ENCODE peak calls at places on chromosomes 13 and 19, in five cellular contexts. One of them, this sample, is unnamed.

GRCh38 chr19:29673451-29674371 is 8.4 kb downstream of the PLEKHF1 start:
- DNase-seq in fibroblast of pulmonary artery: no peak
- DNase-seq in endothelial cell: no peak
- DNase-seq in neural progenitor cell: no peak
- DNase-seq in nephron progenitor cell: no peak
- DNase-seq in this sample: no peak

GRCh38 chr13:100175078-100175802 is 86.3 kb downstream of the PCCA start:
- DNase-seq in fibroblast of pulmonary artery: no peak
- DNase-seq in endothelial cell: no peak
- DNase-seq in neural progenitor cell: peak; percentile 21
- DNase-seq in nephron progenitor cell: no peak
- DNase-seq in this sample: no peak

GRCh38 chr19:35767288-35768081 is 7.9 kb upstream of the ARHGAP33 start:
- DNase-seq in fibroblast of pulmonary artery: no peak
- DNase-seq in endothelial cell: peak; percentile 46
- DNase-seq in neural progenitor cell: peak; percentile 65
- DNase-seq in nephron progenitor cell: peak; percentile 91
- DNase-seq in this sample: peak; percentile 63

GRCh38 chr19:17985037-17985818 is 18.3 kb downstream of the KCNN1 start:
- DNase-seq in fibroblast of pulmonary artery: no peak
- DNase-seq in endothelial cell: no peak
- DNase-seq in neural progenitor cell: no peak
- DNase-seq in nephron progenitor cell: no peak
- DNase-seq in this sample: no peak

GRCh38 chr13:27969073-27969865 is at the start of gene CDX2:
- DNase-seq in fibroblast of pulmonary artery: no peak
- DNase-seq in endothelial cell: no peak
- DNase-seq in neural progenitor cell: peak; percentile 51
- DNase-seq in nephron progenitor cell: peak; percentile 71
- DNase-seq in this sample: no peak

GRCh38 chr13:112839347-112840105 is 129.5 kb upstream of the MCF2L start:
- DNase-seq in fibroblast of pulmonary artery: peak; percentile 52
- DNase-seq in endothelial cell: no peak
- DNase-seq in neural progenitor cell: no peak
- DNase-seq in nephron progenitor cell: no peak
- DNase-seq in this sample: no peak

GRCh38 chr19:31356587-31357314 is 7.5 kb upstream of the TSHZ3 start:
- DNase-seq in fibroblast of pulmonary artery: no peak
- DNase-seq in endothelial cell: peak; percentile 66
- DNase-seq in neural progenitor cell: peak; percentile 75
- DNase-seq in nephron progenitor cell: peak; percentile 60
- DNase-seq in this sample: no peak

GRCh38 chr13:37136187-37136586 is 30.7 kb upstream of the CSNK1A1L start:
- DNase-seq in fibroblast of pulmonary artery: no peak
- DNase-seq in endothelial cell: no peak
- DNase-seq in neural progenitor cell: no peak
- DNase-seq in nephron progenitor cell: no peak
- DNase-seq in this sample: no peak

GRCh38 chr13:78786399-78786879 is 127.5 kb upstream of the OBI1 start:
- DNase-seq in fibroblast of pulmonary artery: no peak
- DNase-seq in endothelial cell: no peak
- DNase-seq in neural progenitor cell: no peak
- DNase-seq in nephron progenitor cell: peak; percentile 15
- DNase-seq in this sample: no peak

GRCh38 chr19:7645656-7646425 is 8.9 kb downstream of the STXBP2 start:
- DNase-seq in fibroblast of pulmonary artery: no peak
- DNase-seq in endothelial cell: no peak
- DNase-seq in neural progenitor cell: no peak
- DNase-seq in nephron progenitor cell: no peak
- DNase-seq in this sample: no peak

GRCh38 chr19:51417107-51417806 is at the start of gene SIGLEC10:
- DNase-seq in fibroblast of pulmonary artery: no peak
- DNase-seq in endothelial cell: no peak
- DNase-seq in neural progenitor cell: no peak
- DNase-seq in nephron progenitor cell: no peak
- DNase-seq in this sample: no peak

GRCh38 chr19:16161848-16162247 is 11.5 kb downstream of the CIB3 start:
- DNase-seq in fibroblast of pulmonary artery: peak; percentile 66
- DNase-seq in endothelial cell: no peak
- DNase-seq in neural progenitor cell: no peak
- DNase-seq in nephron progenitor cell: no peak
- DNase-seq in this sample: no peak

GRCh38 chr13:100549316-100549715 is 39.3 kb downstream of the GGACT start:
- DNase-seq in fibroblast of pulmonary artery: no peak
- DNase-seq in endothelial cell: no peak
- DNase-seq in neural progenitor cell: no peak
- DNase-seq in nephron progenitor cell: no peak
- DNase-seq in this sample: no peak

GRCh38 chr19:5128251-5128931 is 159.5 kb downstream of the KDM4B start:
- DNase-seq in fibroblast of pulmonary artery: peak; percentile 87
- DNase-seq in endothelial cell: no peak
- DNase-seq in neural progenitor cell: peak; percentile 59
- DNase-seq in nephron progenitor cell: peak; percentile 70
- DNase-seq in this sample: peak; percentile 57

GRCh38 chr13:100240109-100240779 is 151.4 kb downstream of the PCCA start:
- DNase-seq in fibroblast of pulmonary artery: no peak
- DNase-seq in endothelial cell: no peak
- DNase-seq in neural progenitor cell: peak; percentile 18
- DNase-seq in nephron progenitor cell: no peak
- DNase-seq in this sample: no peak

GRCh38 chr19:13015361-13016231 is 20.3 kb downstream of the NFIX start:
- DNase-seq in fibroblast of pulmonary artery: peak; percentile 40
- DNase-seq in endothelial cell: no peak
- DNase-seq in neural progenitor cell: peak; percentile 62
- DNase-seq in nephron progenitor cell: no peak
- DNase-seq in this sample: no peak

GRCh38 chr13:98447881-98448641 is 128.8 kb downstream of the STK24 start:
- DNase-seq in fibroblast of pulmonary artery: no peak
- DNase-seq in endothelial cell: peak; percentile 72
- DNase-seq in neural progenitor cell: peak; percentile 90
- DNase-seq in nephron progenitor cell: peak; percentile 76
- DNase-seq in this sample: no peak

GRCh38 chr13:21069561-21070004 is 8.2 kb upstream of the LATS2 start:
- DNase-seq in fibroblast of pulmonary artery: peak; percentile 98
- DNase-seq in endothelial cell: no peak
- DNase-seq in neural progenitor cell: no peak
- DNase-seq in nephron progenitor cell: no peak
- DNase-seq in this sample: no peak

GRCh38 chr19:53463263-53463662 is 4.3 kb upstream of the ZNF813 start:
- DNase-seq in fibroblast of pulmonary artery: no peak
- DNase-seq in endothelial cell: peak; percentile 26
- DNase-seq in neural progenitor cell: peak; percentile 82
- DNase-seq in nephron progenitor cell: peak; percentile 19
- DNase-seq in this sample: no peak

GRCh38 chr19:58279042-58279924 is 528 bp downstream of the ZNF8 start:
- DNase-seq in fibroblast of pulmonary artery: peak; percentile 72
- DNase-seq in endothelial cell: peak; percentile 76
- DNase-seq in neural progenitor cell: peak; percentile 82
- DNase-seq in nephron progenitor cell: peak; percentile 77
- DNase-seq in this sample: peak; percentile 58

GRCh38 chr13:47798906-47799305 is 202.2 kb downstream of the SUCLA2 start:
- DNase-seq in fibroblast of pulmonary artery: peak; percentile 51
- DNase-seq in endothelial cell: no peak
- DNase-seq in neural progenitor cell: no peak
- DNase-seq in nephron progenitor cell: no peak
- DNase-seq in this sample: no peak

GRCh38 chr13:107753748-107754147 is 461.6 kb downstream of the LIG4 start:
- DNase-seq in fibroblast of pulmonary artery: no peak
- DNase-seq in endothelial cell: no peak
- DNase-seq in neural progenitor cell: no peak
- DNase-seq in nephron progenitor cell: no peak
- DNase-seq in this sample: no peak

GRCh38 chr13:23744315-23744714 is 144.9 kb downstream of the MIPEP start:
- DNase-seq in fibroblast of pulmonary artery: no peak
- DNase-seq in endothelial cell: no peak
- DNase-seq in neural progenitor cell: no peak
- DNase-seq in nephron progenitor cell: no peak
- DNase-seq in this sample: no peak

GRCh38 chr19:33195711-33196347 is 1.7 kb downstream of the LRP3 start:
- DNase-seq in fibroblast of pulmonary artery: no peak
- DNase-seq in endothelial cell: no peak
- DNase-seq in neural progenitor cell: no peak
- DNase-seq in nephron progenitor cell: no peak
- DNase-seq in this sample: no peak

GRCh38 chr13:45137501-45137880 is 17.2 kb downstream of the GTF2F2 start:
- DNase-seq in fibroblast of pulmonary artery: no peak
- DNase-seq in endothelial cell: no peak
- DNase-seq in neural progenitor cell: no peak
- DNase-seq in nephron progenitor cell: no peak
- DNase-seq in this sample: no peak

GRCh38 chr19:5484398-5485285 is 29.4 kb downstream of the ZNRF4 start:
- DNase-seq in fibroblast of pulmonary artery: no peak
- DNase-seq in endothelial cell: no peak
- DNase-seq in neural progenitor cell: peak; percentile 71
- DNase-seq in nephron progenitor cell: peak; percentile 34
- DNase-seq in this sample: peak; percentile 59

GRCh38 chr19:29858000-29858596 is 46.3 kb downstream of the CCNE1 start:
- DNase-seq in fibroblast of pulmonary artery: no peak
- DNase-seq in endothelial cell: no peak
- DNase-seq in neural progenitor cell: peak; percentile 74
- DNase-seq in nephron progenitor cell: no peak
- DNase-seq in this sample: peak; percentile 53

GRCh38 chr13:94020426-94020825 is 459.1 kb downstream of the DCT start:
- DNase-seq in fibroblast of pulmonary artery: no peak
- DNase-seq in endothelial cell: no peak
- DNase-seq in neural progenitor cell: no peak
- DNase-seq in nephron progenitor cell: no peak
- DNase-seq in this sample: no peak

GRCh38 chr13:60755380-60756163 is 358.6 kb downstream of the TDRD3 start:
- DNase-seq in fibroblast of pulmonary artery: no peak
- DNase-seq in endothelial cell: peak; percentile 44
- DNase-seq in neural progenitor cell: peak; percentile 66
- DNase-seq in nephron progenitor cell: no peak
- DNase-seq in this sample: no peak
- TF ChIP-seq CTCF in fibroblast of pulmonary artery: no peak
- TF ChIP-seq CTCF in endothelial cell: no peak
- TF ChIP-seq CTCF in neural progenitor cell: peak; percentile 45
- TF ChIP-seq CTCF in nephron progenitor cell: no peak
- TF ChIP-seq CTCF in this sample: peak; percentile 41

GRCh38 chr19:2540251-2540645 is 64.3 kb downstream of the GADD45B start:
- DNase-seq in fibroblast of pulmonary artery: no peak
- DNase-seq in endothelial cell: no peak
- DNase-seq in neural progenitor cell: no peak
- DNase-seq in nephron progenitor cell: no peak
- DNase-seq in this sample: no peak

GRCh38 chr19:2542341-2543069 is 66.6 kb downstream of the GADD45B start:
- DNase-seq in fibroblast of pulmonary artery: no peak
- DNase-seq in endothelial cell: no peak
- DNase-seq in neural progenitor cell: no peak
- DNase-seq in nephron progenitor cell: peak; percentile 57
- DNase-seq in this sample: no peak

GRCh38 chr19:2538096-2538757 is 62.3 kb downstream of the GADD45B start:
- DNase-seq in fibroblast of pulmonary artery: no peak
- DNase-seq in endothelial cell: no peak
- DNase-seq in neural progenitor cell: no peak
- DNase-seq in nephron progenitor cell: no peak
- DNase-seq in this sample: no peak

GRCh38 chr19:2543463-2544442 is 67.8 kb downstream of the GADD45B start:
- DNase-seq in fibroblast of pulmonary artery: peak; percentile 99
- DNase-seq in endothelial cell: peak; percentile 84
- DNase-seq in neural progenitor cell: peak; percentile 97
- DNase-seq in nephron progenitor cell: peak; percentile 88
- DNase-seq in this sample: peak; percentile 73

DNA sequence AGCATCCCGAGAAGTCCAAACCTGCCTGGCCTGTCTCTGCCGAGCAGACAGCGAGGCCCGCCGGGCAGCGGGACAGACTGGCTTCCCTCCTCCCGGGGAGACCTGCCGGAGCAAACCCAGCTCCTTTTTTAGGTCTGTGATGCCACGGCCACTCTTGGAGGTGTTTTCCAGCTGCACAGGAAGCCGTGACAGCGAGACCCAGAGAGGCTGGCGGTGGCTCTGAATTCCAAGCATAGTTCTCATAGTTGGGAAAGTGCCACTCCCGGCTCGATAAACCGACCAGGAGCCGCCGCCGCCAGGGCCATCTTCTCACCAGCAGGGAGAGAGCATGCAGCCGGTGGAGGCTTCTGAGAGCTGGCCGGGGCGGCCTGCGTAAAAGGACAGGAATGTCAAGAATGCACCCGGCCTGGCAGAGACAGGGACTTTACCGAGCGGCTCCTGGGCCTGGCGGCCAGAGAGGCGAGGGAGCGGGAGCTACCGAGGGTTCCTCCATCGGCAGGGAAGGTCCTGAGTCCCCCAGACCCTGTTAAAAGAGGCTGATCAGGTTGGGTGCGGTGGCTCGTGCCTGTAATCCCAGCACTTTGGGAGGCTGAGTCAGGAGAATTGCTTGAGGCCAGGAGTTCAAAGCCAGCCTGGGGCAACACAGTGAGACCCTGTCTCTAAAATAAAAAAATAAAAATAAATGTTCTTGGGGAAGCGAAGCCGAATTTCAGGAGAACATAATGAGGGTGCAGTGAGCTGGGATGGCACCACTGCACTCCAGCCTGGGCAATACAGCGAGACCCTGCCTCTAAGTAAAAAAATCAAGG is 64.9 kb downstream of the GADD45B start:
- DNase-seq in fibroblast of pulmonary artery: peak; percentile 99
- DNase-seq in endothelial cell: peak; percentile 89
- DNase-seq in neural progenitor cell: peak; percentile 98
- DNase-seq in nephron progenitor cell: peak; percentile 92
- DNase-seq in this sample: peak; percentile 81
- TF ChIP-seq CTCF in fibroblast of pulmonary artery: peak; percentile 34
- TF ChIP-seq CTCF in endothelial cell: no peak
- TF ChIP-seq CTCF in neural progenitor cell: peak; percentile 28
- TF ChIP-seq CTCF in nephron progenitor cell: no peak
- TF ChIP-seq CTCF in this sample: peak; percentile 40

DNA sequence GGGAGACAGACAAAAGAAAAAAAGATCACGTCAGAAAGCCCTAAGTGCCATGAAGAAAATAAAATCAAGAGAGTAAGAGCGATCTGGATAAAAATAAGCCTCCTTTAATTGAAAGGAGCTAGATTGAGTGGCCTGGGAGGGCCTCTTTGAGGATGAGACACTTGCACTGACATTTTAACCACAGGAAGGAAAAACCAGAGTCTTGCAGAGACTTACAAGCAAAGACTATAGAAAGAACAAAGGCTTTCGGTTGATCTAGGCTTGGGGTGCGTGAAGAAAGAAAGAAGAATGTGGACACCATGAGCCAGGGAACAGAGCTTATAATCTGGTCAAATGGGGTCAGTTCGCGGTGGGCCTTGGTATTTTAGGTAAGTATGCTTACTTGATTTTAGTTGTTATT is 342.7 kb downstream of the COG6 start:
- DNase-seq in fibroblast of pulmonary artery: no peak
- DNase-seq in endothelial cell: no peak
- DNase-seq in neural progenitor cell: peak; percentile 8
- DNase-seq in nephron progenitor cell: no peak
- DNase-seq in this sample: no peak
- TF ChIP-seq CTCF in fibroblast of pulmonary artery: no peak
- TF ChIP-seq CTCF in endothelial cell: no peak
- TF ChIP-seq CTCF in neural progenitor cell: no peak
- TF ChIP-seq CTCF in nephron progenitor cell: no peak
- TF ChIP-seq CTCF in this sample: no peak

DNA sequence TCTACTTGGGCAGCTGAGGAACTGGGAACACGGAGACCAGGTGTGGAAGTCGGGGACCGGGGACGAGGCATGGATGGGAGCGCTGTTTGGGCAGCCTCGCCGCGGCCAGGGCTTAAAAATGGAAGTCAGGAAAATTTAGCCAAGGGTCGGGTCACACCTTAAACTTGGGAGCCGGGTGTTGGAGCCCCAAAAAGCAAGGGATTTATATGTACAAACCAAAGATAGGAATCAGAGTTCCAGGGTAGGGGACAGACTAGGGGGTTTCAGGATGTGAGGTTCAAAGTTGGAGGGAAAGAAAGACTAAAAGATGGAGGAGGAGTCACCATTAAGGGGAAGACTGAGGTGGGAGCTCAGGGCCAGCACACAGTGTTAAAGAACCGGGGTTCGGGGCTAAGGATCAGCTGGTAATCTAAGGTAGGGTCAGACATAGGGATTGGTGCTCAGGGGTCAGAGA is 530 bp downstream of the FOXA3 start:
- DNase-seq in fibroblast of pulmonary artery: no peak
- DNase-seq in endothelial cell: no peak
- DNase-seq in neural progenitor cell: no peak
- DNase-seq in nephron progenitor cell: no peak
- DNase-seq in this sample: no peak
- TF ChIP-seq CTCF in fibroblast of pulmonary artery: no peak
- TF ChIP-seq CTCF in endothelial cell: no peak
- TF ChIP-seq CTCF in neural progenitor cell: no peak
- TF ChIP-seq CTCF in nephron progenitor cell: no peak
- TF ChIP-seq CTCF in this sample: no peak